ENCODE peak calls at places on chromosomes 11 and 22, in four cellular contexts. Y is CD8-positive, alpha-beta T cell; P is fibroblast of mammary gland; C is BJ. N is an unnamed sample.

GRCh38 chr11:30741039-30741550 is 154.9 kb upstream of the MPPED2 start:
- DNase-seq in Y (no peak), P (peak), C (peak), N (peak)

GRCh38 chr22:40076702-40077645 is 82.2 kb downstream of the FAM83F start:
- DNase-seq in Y (no peak), P (peak), C (no peak), N (peak)

GRCh38 chr11:64361659-64362058 is 2.7 kb downstream of the RPS6KA4 start:
- DNase-seq in Y (no peak), P (no peak), C (no peak), N (no peak)

GRCh38 chr11:111539426-111540113 is 950 bp upstream of the LAYN start:
- DNase-seq in Y (no peak), P (no peak), C (no peak), N (no peak)

GRCh38 chr22:38454361-38455062 is 487 bp downstream of the KCNJ4 start:
- DNase-seq in Y (no peak), P (no peak), C (no peak), N (no peak)

GRCh38 chr11:112290462-112290894 is 29.8 kb upstream of the PLET1 start:
- DNase-seq in Y (no peak), P (no peak), C (no peak), N (no peak)

GRCh38 chr11:121348220-121348875 is 55.8 kb downstream of the SC5D start:
- DNase-seq in Y (no peak), P (no peak), C (no peak), N (no peak)

GRCh38 chr11:116267146-116267545 is 505.6 kb downstream of the BUD13 start:
- DNase-seq in Y (no peak), P (no peak), C (no peak), N (no peak)

GRCh38 chr11:86896486-86896885 is 58.7 kb downstream of the FZD4 start:
- DNase-seq in Y (no peak), P (peak), C (peak), N (peak)

GRCh38 chr11:100941033-100941432 is 188.6 kb downstream of the PGR start:
- DNase-seq in Y (no peak), P (no peak), C (no peak), N (no peak)

GRCh38 chr11:65834202-65834601 is 439 bp downstream of the SNX32 start:
- DNase-seq in Y (no peak), P (no peak), C (no peak), N (no peak)

N was measured in IMR-90.